ENCODE peak calls at places on chromosomes 5 and 9, in seven cellular contexts. I is KG1, O is type B pancreatic cell, K is nucleus accumbens, J is NB4, M is ELR, B is GDM1. D is an unnamed sample.

GRCh38 chr5:26649000-26649399 is 389.4 kb downstream of the CDH9 start:
- DNase-seq in I (no peak), O (no peak), K (no peak), J (no peak), M (no peak), B (no peak), D (no peak)

GRCh38 chr5:95392593-95393182 is 1.5 kb downstream of the FAM81B start:
- DNase-seq in I (no peak), O (no peak), K (no peak), J (peak), M (peak), B (peak), D (no peak)

GRCh38 chr9:90198956-90199355 is 443.7 kb downstream of the DIRAS2 start:
- DNase-seq in I (no peak), O (no peak), K (no peak), J (peak), M (no peak), B (no peak), D (no peak)

GRCh38 chr5:115856936-115857524 is 15.3 kb downstream of the AP3S1 start:
- DNase-seq in I (no peak), O (no peak), K (no peak), J (no peak), M (no peak), B (no peak), D (no peak)

GRCh38 chr9:132487351-132487791 is 77.4 kb downstream of the CFAP77 start:
- DNase-seq in I (no peak), O (no peak), K (no peak), J (no peak), M (no peak), B (no peak), D (no peak)

GRCh38 chr9:132351404-132352050 is 3.3 kb downstream of the SETX start:
- DNase-seq in I (no peak), O (no peak), K (no peak), J (peak), M (no peak), B (no peak), D (no peak)

GRCh38 chr9:76642701-76643209 is 121.5 kb upstream of the PCA3 start:
- DNase-seq in I (no peak), O (no peak), K (no peak), J (no peak), M (no peak), B (no peak), D (no peak)

GRCh38 chr9:126502417-126503332 is 111.1 kb upstream of the LMX1B start:
- DNase-seq in I (no peak), O (no peak), K (no peak), J (no peak), M (no peak), B (no peak), D (no peak)

GRCh38 chr5:168600409-168600808 is 21.2 kb upstream of the PANK3 start:
- DNase-seq in I (no peak), O (no peak), K (no peak), J (no peak), M (no peak), B (no peak), D (no peak)

GRCh38 chr9:89154651-89155336 is 23.8 kb downstream of the SHC3 start:
- DNase-seq in I (no peak), O (no peak), K (no peak), J (peak), M (peak), B (no peak), D (no peak)

GRCh38 chr5:133220851-133221674 is 169.2 kb downstream of the HSPA4 start:
- DNase-seq in I (no peak), O (peak), K (no peak), J (no peak), M (no peak), B (no peak), D (no peak)

GRCh38 chr5:132090107-132090506 is 16.5 kb downstream of the CSF2 start:
- DNase-seq in I (no peak), O (no peak), K (no peak), J (no peak), M (peak), B (no peak), D (no peak)

GRCh38 chr5:106894964-106895363 is 775.8 kb downstream of the EFNA5 start:
- DNase-seq in I (no peak), O (no peak), K (no peak), J (peak), M (peak), B (no peak), D (no peak)

GRCh38 chr9:79883073-79883645 is 311.4 kb downstream of the TLE4 start:
- DNase-seq in I (peak), O (no peak), K (no peak), J (peak), M (no peak), B (no peak), D (peak)

GRCh38 chr9:95509851-95510529 is 6.8 kb downstream of the PTCH1 start:
- DNase-seq in I (no peak), O (no peak), K (no peak), J (no peak), M (peak), B (no peak), D (no peak)

GRCh38 chr9:98530806-98531386 is 177.8 kb downstream of the GABBR2 start:
- DNase-seq in I (no peak), O (no peak), K (no peak), J (no peak), M (no peak), B (no peak), D (no peak)

GRCh38 chr5:150054569-150054968 is 31.8 kb downstream of the CSF1R start:
- DNase-seq in I (no peak), O (no peak), K (no peak), J (no peak), M (no peak), B (no peak), D (no peak)

GRCh38 chr5:10453564-10453963 is 11.9 kb downstream of the ROPN1L start:
- DNase-seq in I (no peak), O (no peak), K (no peak), J (no peak), M (peak), B (no peak), D (no peak)

GRCh38 chr5:139895647-139896046 is 100.0 kb downstream of the PSD2 start:
- DNase-seq in I (no peak), O (no peak), K (no peak), J (no peak), M (no peak), B (no peak), D (no peak)

GRCh38 chr9:2281803-2282185 is 266.6 kb downstream of the SMARCA2 start:
- DNase-seq in I (no peak), O (no peak), K (no peak), J (no peak), M (no peak), B (no peak), D (no peak)

GRCh38 chr5:73591102-73591695 is 25.7 kb downstream of the UTP15 start:
- DNase-seq in I (peak), O (no peak), K (peak), J (peak), M (peak), B (peak), D (no peak)

GRCh38 chr9:12604154-12604825 is 88.9 kb upstream of the TYRP1 start:
- DNase-seq in I (no peak), O (no peak), K (no peak), J (peak), M (peak), B (no peak), D (no peak)

GRCh38 chr5:130965342-130965741 is 199.7 kb downstream of the HINT1 start:
- DNase-seq in I (no peak), O (no peak), K (no peak), J (no peak), M (no peak), B (no peak), D (no peak)

GRCh38 chr9:135373151-135373685 is 106.4 kb upstream of the PPP1R26 start:
- DNase-seq in I (no peak), O (no peak), K (no peak), J (no peak), M (no peak), B (no peak), D (no peak)

GRCh38 chr9:81825831-81826540 is 102.2 kb upstream of the SPATA31D4 start:
- DNase-seq in I (no peak), O (no peak), K (no peak), J (no peak), M (peak), B (no peak), D (no peak)

GRCh38 chr9:35646583-35647265 is 4.0 kb downstream of the SIT1 start:
- DNase-seq in I (peak), O (peak), K (peak), J (peak), M (peak), B (peak), D (peak)

GRCh38 chr9:97711223-97711626 is 14.1 kb upstream of the XPA start:
- DNase-seq in I (no peak), O (no peak), K (no peak), J (no peak), M (no peak), B (no peak), D (no peak)

GRCh38 chr5:108193021-108193795 is 188.7 kb downstream of the FBXL17 start:
- DNase-seq in I (no peak), O (no peak), K (no peak), J (no peak), M (peak), B (no peak), D (no peak)

GRCh38 chr5:30765227-30765626 is 428.3 kb upstream of the CDH6 start:
- DNase-seq in I (no peak), O (no peak), K (no peak), J (no peak), M (no peak), B (no peak), D (no peak)

GRCh38 chr9:124469011-124469832 is 19.0 kb downstream of the ADGRD2 start:
- DNase-seq in I (no peak), O (no peak), K (no peak), J (no peak), M (no peak), B (no peak), D (no peak)

GRCh38 chr5:35345222-35345621 is 114.9 kb upstream of the PRLR start:
- DNase-seq in I (no peak), O (no peak), K (no peak), J (peak), M (peak), B (no peak), D (no peak)

D was measured in activated B cell treated with CpG ODN at 0.5 μM for 24 hours.